ENCODE peak calls at places on chromosomes 2 and 18, in nine cellular contexts. A is cardiac fibroblast, I is progenitor cell of endocrine pancreas, D is pancreas, H is NB4, U is adrenal gland, M is mesothelial cell of epicardium, Y is endothelial cell, Q is GM12864. B is an unnamed sample.

GRCh38 chr2:222892321-222892720 is 31.5 kb downstream of the ACSL3 start:
- DNase-seq in Q (no peak), A (peak), U (no peak), I (no peak), H (peak), Y (no peak), D (no peak), M (no peak), B (no peak)

GRCh38 chr18:51575171-51575570 is 377.7 kb upstream of the MEX3C start:
- DNase-seq in Y (no peak), I (no peak), A (no peak), Q (no peak), M (no peak), U (no peak), D (no peak), H (no peak), B (no peak)

GRCh38 chr2:96528680-96529375 is 7.7 kb upstream of the ARID5A start:
- DNase-seq in Y (no peak), U (no peak), I (no peak), Q (no peak), H (no peak), D (no peak), M (no peak), A (peak), B (no peak)

GRCh38 chr2:170143045-170143717 is 34.8 kb upstream of the MYO3B start:
- DNase-seq in A (peak), M (no peak), D (no peak), U (peak), I (no peak), H (no peak), Y (no peak), Q (no peak), B (no peak)

GRCh38 chr2:231549446-231550239 is 19.4 kb upstream of the NMUR1 start:
- DNase-seq in H (no peak), M (no peak), A (no peak), I (no peak), D (no peak), U (no peak), Y (no peak), Q (no peak), B (no peak)

GRCh38 chr18:39647627-39648502 is 2082.3 kb upstream of the CELF4 start:
- DNase-seq in H (no peak), Q (no peak), Y (no peak), U (no peak), A (peak), D (no peak), M (no peak), I (no peak), B (no peak)

GRCh38 chr2:63875143-63875542 is 33.4 kb downstream of the UGP2 start:
- DNase-seq in H (no peak), Y (no peak), D (no peak), I (no peak), U (no peak), Q (no peak), A (no peak), M (no peak), B (no peak)

GRCh38 chr2:64837925-64838641 is 151.1 kb upstream of the SLC1A4 start:
- DNase-seq in Y (no peak), M (no peak), Q (no peak), H (peak), D (no peak), A (peak), I (no peak), U (no peak), B (no peak)

GRCh38 chr2:69196327-69197117 is 183.5 kb downstream of the ANTXR1 start:
- DNase-seq in H (no peak), M (no peak), A (peak), U (no peak), Q (no peak), Y (no peak), I (no peak), D (no peak), B (no peak)

GRCh38 chr2:65485839-65486238 is 53.4 kb upstream of the SPRED2 start:
- DNase-seq in Q (no peak), U (no peak), D (no peak), I (no peak), Y (no peak), M (no peak), H (no peak), A (no peak), B (no peak)

GRCh38 chr2:119231975-119232665 is 8.5 kb downstream of the STEAP3 start:
- DNase-seq in U (no peak), I (no peak), A (no peak), D (peak), M (no peak), H (peak), Q (no peak), Y (no peak), B (peak)

GRCh38 chr2:27071990-27072830 is 756 bp upstream of the OST4 start:
- DNase-seq in U (no peak), M (peak), Q (no peak), Y (no peak), H (peak), D (peak), I (no peak), A (peak), B (peak)

DNA sequence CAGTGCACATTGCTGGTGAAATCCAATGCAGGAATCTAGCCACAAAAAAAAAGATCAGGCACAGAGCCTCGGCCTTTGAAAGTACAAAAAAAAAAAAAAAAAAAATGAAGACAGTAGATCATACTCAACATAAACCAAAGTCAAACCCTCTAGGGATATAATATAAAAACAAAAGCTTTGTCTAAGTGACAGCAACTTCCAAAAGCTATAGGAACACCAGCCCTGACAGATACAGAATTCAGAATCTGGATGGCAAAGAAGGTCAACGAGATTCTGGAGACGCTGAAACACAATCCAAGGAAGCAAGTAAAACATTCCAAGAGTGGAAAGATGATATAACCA is 54.0 kb upstream of the SCN1A start:
- DNase-seq in I (no peak), Q (no peak), D (no peak), U (no peak), A (no peak), Y (no peak), M (no peak), H (no peak), B (no peak)
- TF ChIP-seq CTCF in I (no peak), Q (no peak), D (no peak), U (no peak), A (no peak), Y (peak), M (peak), H (no peak), B (peak)

GRCh38 chr2:78465707-78466106 is 559.8 kb upstream of the REG3G start:
- DNase-seq in U (no peak), H (peak), D (no peak), M (no peak), Q (no peak), Y (no peak), I (no peak), A (no peak), B (no peak)
- TF ChIP-seq CTCF in U (no peak), H (no peak), D (no peak), M (no peak), Q (no peak), Y (no peak), I (no peak), A (no peak), B (no peak)

DNA sequence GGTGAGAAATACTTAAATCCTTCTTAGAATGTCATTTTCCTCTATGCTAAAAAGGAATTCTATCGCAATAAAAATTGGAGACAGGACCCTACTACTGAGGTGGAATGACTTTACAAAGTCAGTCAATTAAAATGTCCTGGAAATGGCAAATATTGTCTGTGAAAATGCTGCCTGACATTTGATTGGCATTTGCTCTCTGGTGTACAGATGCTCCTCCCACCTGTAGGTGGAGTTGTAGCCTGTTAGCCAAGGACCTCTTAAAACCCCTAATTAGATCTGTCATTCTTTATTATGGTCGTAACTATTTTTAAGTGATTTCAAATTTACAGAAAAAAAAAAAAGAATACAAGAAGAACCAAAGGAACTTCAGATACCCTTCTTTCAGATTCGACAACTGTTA is 393.1 kb upstream of the KLHL29 start:
- DNase-seq in A (no peak), U (no peak), D (no peak), I (no peak), M (no peak), H (no peak), Q (no peak), Y (no peak), B (no peak)
- TF ChIP-seq CTCF in A (no peak), U (no peak), D (no peak), I (no peak), M (no peak), H (no peak), Q (peak), Y (no peak), B (no peak)

GRCh38 chr2:219279916-219280516 is 850 bp downstream of the DNAJB2 start:
- DNase-seq in I (no peak), M (no peak), H (no peak), A (no peak), Y (no peak), D (no peak), U (no peak), Q (no peak), B (no peak)
- TF ChIP-seq CTCF in I (peak), M (no peak), H (peak), A (no peak), Y (no peak), D (no peak), U (peak), Q (peak), B (peak)

DNA sequence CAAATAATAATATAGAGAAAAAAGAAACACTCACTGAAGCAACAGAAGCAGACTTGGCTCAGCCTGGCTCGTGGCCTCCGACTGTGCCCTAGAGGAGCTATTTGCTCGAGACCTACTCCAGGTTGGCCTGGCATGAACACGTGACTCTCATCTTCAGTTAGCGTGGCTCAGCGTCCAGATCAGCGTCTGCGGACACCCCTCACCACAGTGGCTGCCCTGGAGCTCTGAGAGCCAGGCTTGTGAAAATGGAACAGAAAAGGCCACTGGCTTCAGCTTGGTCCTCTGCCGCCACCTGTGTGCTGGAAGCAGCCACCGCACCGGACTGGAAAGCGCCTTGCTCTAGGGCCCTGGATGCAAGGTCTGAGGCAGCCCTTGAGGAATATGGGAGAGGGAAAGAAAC is 1184.0 kb upstream of the GYPC start:
- DNase-seq in H (peak), M (peak), U (no peak), Q (no peak), I (peak), Y (peak), A (peak), D (peak), B (peak)
- TF ChIP-seq CTCF in H (peak), M (peak), U (peak), Q (peak), I (peak), Y (peak), A (peak), D (no peak), B (peak)

B was measured in GM13977.